ENCODE peak calls at places on chromosomes 16 and 17, in four cellular contexts. Y, K, Q and H are unnamed samples. For H3K27me3 and H3K36me3, the result is how much of the 10 kb centered on the place peaks cover.

GRCh38 chr17:6712058-6712853 is 913 bp downstream of the SLC13A5 start:
- DNase-seq in Q (no peak), Y (no peak), K (peak), H (peak)

GRCh38 chr17:56596741-56597494 is 3.4 kb downstream of the NOG start:
- DNase-seq in Y (no peak), Q (no peak), K (peak), H (no peak)

GRCh38 chr17:8949061-8949622 is 16.4 kb downstream of the PIK3R5 start:
- DNase-seq in Y (no peak), Q (no peak), K (no peak), H (no peak)

GRCh38 chr16:76947694-76948093 is 243.3 kb upstream of the MON1B start:
- DNase-seq in Q (no peak), K (no peak), Y (no peak), H (no peak)

GRCh38 chr16:86387461-86388440 is 122.6 kb upstream of the FOXF1 start:
- DNase-seq in K (peak), Q (no peak), Y (no peak), H (peak)

GRCh38 chr17:58191259-58191896 is 1.1 kb upstream of the EPX start:
- DNase-seq in Q (no peak), K (peak), Y (no peak), H (no peak)

GRCh38 chr17:63516910-63517824 is 6.0 kb upstream of the KCNH6 start:
- DNase-seq in Y (no peak), K (peak), Q (no peak), H (peak)

GRCh38 chr16:9481749-9482148 is 390.3 kb downstream of the HAPSTR1 start:
- DNase-seq in K (no peak), Y (no peak), Q (no peak), H (no peak)

GRCh38 chr17:28725166-28725659 is 820 bp downstream of the TLCD1 start:
- DNase-seq in Q (no peak), K (peak), Y (no peak), H (peak)

GRCh38 chr17:49987681-49988441 is 7.2 kb downstream of the DLX3 start:
- DNase-seq in Y (peak), K (peak), Q (peak), H (peak)

GRCh38 chr16:56363181-56363716 is 62.1 kb downstream of the AMFR start:
- DNase-seq in K (no peak), Y (no peak), Q (no peak), H (no peak)

GRCh38 chr17:10435096-10435495 is 13.3 kb upstream of the MYH8 start:
- DNase-seq in K (peak), Y (no peak), Q (no peak), H (peak)

GRCh38 chr17:29663155-29663554 is 40.4 kb upstream of the CORO6 start:
- DNase-seq in Q (peak), Y (no peak), K (peak), H (no peak)

GRCh38 chr17:27293359-27293897 is 486 bp upstream of the WSB1 start:
- DNase-seq in K (no peak), Y (peak), Q (no peak), H (no peak)

GRCh38 chr17:19720631-19721426 is 4.4 kb upstream of the SLC47A2 start:
- DNase-seq in Y (no peak), K (no peak), Q (peak), H (peak)

DNA sequence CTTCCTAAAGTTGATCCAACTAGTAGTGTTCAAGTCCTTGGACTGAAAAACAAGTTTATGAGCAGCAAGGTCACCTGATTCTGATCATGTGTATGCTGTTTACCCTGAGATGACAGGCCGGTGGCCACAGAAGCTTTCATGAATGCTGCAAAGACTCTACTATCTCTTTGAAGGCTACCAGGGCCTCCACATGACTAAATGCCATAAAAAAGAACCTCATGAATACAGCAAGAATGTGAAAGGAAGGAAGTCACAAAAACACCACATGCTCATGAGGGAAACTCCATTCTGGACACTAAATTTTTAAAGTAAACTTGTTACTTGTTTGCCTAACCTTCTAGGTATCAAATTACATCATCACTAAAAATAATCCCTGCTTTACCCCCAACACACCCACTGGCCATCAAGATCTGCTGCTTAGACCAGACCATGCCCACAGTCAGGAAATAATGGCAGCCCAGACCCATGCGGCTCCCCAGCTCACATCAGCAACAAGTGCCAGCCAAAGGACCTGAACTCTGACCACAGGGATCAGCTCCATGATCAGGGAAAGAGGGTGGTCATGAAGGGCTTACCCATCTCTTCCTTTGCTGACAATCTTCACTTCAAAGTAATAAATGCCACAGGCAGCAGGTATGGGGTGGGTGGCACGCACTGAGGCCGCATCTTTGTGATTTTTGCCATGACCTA is 1.4 kb downstream of the RANBP10 start:
- DNase-seq in Y (no peak), K (no peak), Q (no peak), H (no peak)
- H3K4me3 ChIP-seq in Y (peak), K (peak), Q (no peak), H (peak)

DNA sequence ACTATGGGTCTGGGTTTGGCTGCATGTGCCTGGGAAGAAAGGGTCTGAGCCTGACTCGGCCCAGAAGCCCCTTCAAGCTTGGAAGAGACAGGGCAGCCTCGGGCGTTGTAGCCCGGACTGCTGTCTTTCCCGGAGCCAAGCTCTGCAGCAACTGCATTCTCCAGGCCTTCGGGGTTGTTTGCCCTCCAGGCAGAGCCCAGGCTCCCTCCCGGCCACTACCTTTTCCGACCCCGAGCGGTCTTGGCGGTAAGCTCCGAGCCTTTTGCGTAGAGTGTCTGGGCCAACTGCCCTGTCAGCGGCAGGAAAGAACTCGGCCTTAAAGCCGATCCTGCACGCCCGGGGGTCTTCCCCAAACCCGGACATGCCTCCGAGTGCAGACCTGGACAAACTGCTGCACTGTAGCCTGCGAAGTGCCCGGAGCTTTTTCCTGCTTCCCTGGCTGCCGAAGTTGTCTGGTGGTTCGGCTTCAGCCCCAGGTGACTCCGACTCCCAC is 1.3 kb downstream of the LHX1 start:
- DNase-seq in K (no peak), Y (no peak), Q (no peak), H (no peak)
- H3K27me3 ChIP-seq in K (half or more), Y (half or more), Q (half or more), H (half or more)

GRCh38 chr16:81658373-81658772 is 120.7 kb upstream of the PLCG2 start:
- DNase-seq in Q (no peak), K (no peak), Y (no peak), H (no peak)
- H3K36me3 ChIP-seq in Q (under half), K (under half), Y (under half), H (under half)

GRCh38 chr17:48596735-48597491 is 3.3 kb upstream of the HOXB5 start:
- DNase-seq in Y (no peak), Q (no peak), K (peak), H (no peak)
- H3K4me3 ChIP-seq in Y (peak), Q (no peak), K (peak), H (peak)

DNA sequence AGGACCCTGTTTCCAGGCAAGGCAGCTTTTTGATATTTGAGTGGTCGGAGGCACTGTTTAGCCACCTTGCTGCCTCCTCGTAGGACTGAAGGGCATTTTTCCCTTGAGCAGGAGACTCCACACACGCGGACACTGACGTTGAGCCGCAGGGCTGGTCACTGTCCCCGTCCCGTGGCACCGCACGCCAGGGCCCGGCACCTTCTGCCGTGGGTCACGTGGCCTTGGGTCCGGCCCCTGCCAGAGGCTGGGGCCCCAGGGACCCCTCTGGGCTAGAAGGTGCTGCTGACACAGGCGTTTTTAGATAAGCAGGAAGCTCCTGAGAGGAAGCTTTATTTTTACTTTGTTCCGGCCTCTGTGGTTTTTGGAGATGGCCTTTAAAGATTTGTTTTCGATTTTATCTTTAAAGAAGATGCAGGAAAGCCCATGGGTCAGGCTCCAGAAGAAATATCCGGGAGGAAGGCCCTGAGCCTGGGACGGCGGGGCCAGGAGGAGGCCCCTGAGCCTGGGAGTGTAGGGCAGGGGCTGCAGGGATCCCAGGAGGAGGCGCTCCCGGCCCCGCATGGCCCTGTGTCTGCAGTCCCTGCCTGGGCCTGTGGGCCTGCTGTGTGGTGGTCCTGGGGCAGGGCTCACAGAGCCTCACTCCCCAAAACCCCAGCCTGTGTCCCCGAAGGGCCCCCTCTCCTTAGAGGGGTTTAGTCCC is 30.5 kb upstream of the GNG13 start:
- DNase-seq in Q (no peak), K (no peak), Y (no peak), H (no peak)
- H3K27me3 ChIP-seq in Q (under half), K (under half), Y (under half), H (under half)

DNA sequence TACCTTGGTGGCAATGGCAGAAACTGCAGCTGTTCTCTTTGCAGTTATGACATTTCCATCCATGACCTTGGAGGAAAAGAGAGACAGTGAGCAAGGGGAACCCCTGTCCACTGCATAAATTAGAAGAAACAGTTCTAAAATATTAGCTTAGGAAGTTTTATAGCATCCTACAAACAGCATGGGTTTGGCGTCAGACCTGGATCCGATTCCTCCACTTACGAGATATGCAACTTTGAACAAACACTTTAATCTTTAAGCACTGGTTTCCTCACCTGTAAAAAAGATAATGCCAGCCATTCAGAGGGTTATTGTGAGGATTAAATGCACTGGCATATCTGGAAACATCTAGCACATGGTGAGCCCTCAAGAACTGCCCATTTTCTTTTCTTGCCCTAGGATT is 2.6 kb downstream of the CRYM start:
- DNase-seq in Q (no peak), K (no peak), Y (no peak), H (no peak)
- H3K36me3 ChIP-seq in Q (under half), K (under half), Y (under half), H (under half)